ENCODE peak calls at places on chromosomes 4 and X, in ten cellular contexts. G, B, H, I, U, Y, V, R, T and N are unnamed samples.
A peak's percentile ranks its signal among the peaks of the same experiment; 100 is the strongest.

GRCh38 chr4:88628746-88629145 is 36.5 kb downstream of the HERC3 start:
- DNase-seq in V (no peak), Y (no peak), T (no peak), H (no peak), G (no peak), I (no peak), B (no peak), R (no peak), U (no peak), N (no peak)

GRCh38 chrX:33062016-33062415 is 149.3 kb downstream of the DMD start:
- DNase-seq in U (no peak), I (no peak), T (no peak), R (no peak), V (no peak), H (no peak), G (no peak), Y (no peak), B (no peak), N (no peak)

GRCh38 chr4:81807927-81808672 is 336.4 kb upstream of the RASGEF1B start:
- DNase-seq in V (no peak), U (no peak), H (no peak), I (no peak), R (no peak), Y (peak; percentile 99), G (no peak), B (no peak), T (no peak), N (peak; percentile 99)

GRCh38 chr4:8664976-8665375 is 72.4 kb downstream of the CPZ start:
- DNase-seq in H (no peak), V (no peak), B (peak; percentile 23), Y (no peak), I (no peak), U (no peak), R (no peak), T (no peak), G (no peak), N (no peak)

GRCh38 chr4:60089546-60090273 is 1110.4 kb upstream of the ADGRL3 start:
- DNase-seq in G (no peak), T (no peak), Y (no peak), R (no peak), U (no peak), H (no peak), V (no peak), I (no peak), B (no peak), N (no peak)

GRCh38 chr4:102501176-102501634 is at the start of gene NFKB1:
- DNase-seq in G (peak; percentile 64), Y (peak; percentile 52), I (peak; percentile 59), U (peak; percentile 87), R (peak; percentile 77), H (peak; percentile 86), V (peak; percentile 81), T (no peak), B (peak; percentile 91), N (no peak)

GRCh38 chr4:180101348-180102083 is 2141.7 kb upstream of the TENM3 start:
- DNase-seq in I (no peak), R (no peak), T (no peak), V (no peak), U (no peak), Y (no peak), H (no peak), G (no peak), B (peak; percentile 62), N (no peak)

GRCh38 chrX:17375631-17376380 is 806 bp downstream of the NHS start:
- DNase-seq in V (no peak), B (peak; percentile 83), T (no peak), Y (peak; percentile 16), I (peak; percentile 16), U (no peak), H (no peak), G (no peak), R (peak; percentile 20), N (no peak)

GRCh38 chr4:159290321-159291030 is 187.6 kb downstream of the RAPGEF2 start:
- DNase-seq in B (no peak), V (no peak), H (no peak), I (no peak), T (no peak), Y (no peak), G (no peak), R (peak; percentile 18), U (no peak), N (no peak)

GRCh38 chr4:20254517-20255250 is 3.0 kb downstream of the SLIT2 start:
- DNase-seq in I (peak; percentile 15), U (peak; percentile 23), B (peak; percentile 82), G (no peak), R (no peak), T (no peak), V (peak; percentile 66), H (no peak), Y (no peak), N (no peak)

GRCh38 chrX:124346064-124346876 is at the start of gene SH2D1A:
- DNase-seq in I (no peak), T (no peak), R (no peak), B (no peak), H (no peak), U (no peak), G (no peak), V (no peak), Y (no peak), N (no peak)

GRCh38 chrX:44071847-44072545 is 98.8 kb upstream of the NDP start:
- DNase-seq in H (no peak), U (no peak), R (peak; percentile 79), Y (no peak), V (no peak), B (no peak), I (no peak), T (no peak), G (no peak), N (no peak)

GRCh38 chrX:153074262-153074899 is 2.1 kb downstream of the PNMA6A start:
- DNase-seq in G (no peak), Y (no peak), U (no peak), T (no peak), V (no peak), R (no peak), H (no peak), I (no peak), B (no peak), N (no peak)

GRCh38 chrX:119410027-119410819 is 11.1 kb downstream of the SLC25A43 start:
- DNase-seq in H (no peak), I (no peak), B (peak; percentile 88), V (peak; percentile 65), Y (no peak), R (peak; percentile 93), T (no peak), U (no peak), G (no peak), N (no peak)

GRCh38 chr4:52861879-52862604 is at the start of gene RASL11B:
- DNase-seq in B (peak; percentile 94), I (peak; percentile 89), R (peak; percentile 60), G (peak; percentile 81), H (peak; percentile 56), Y (peak; percentile 79), T (no peak), V (peak; percentile 90), U (peak; percentile 97), N (no peak)